ENCODE peak calls at places on chromosomes 11 and 22, in ten cellular contexts. X, O, M, T, W, N, R, B, U and F are unnamed samples.

GRCh38 chr11:131749100-131749499 is 378.7 kb downstream of the NTM start:
- DNase-seq in X (no peak), O (no peak), M (no peak), T (peak; percentile 88), W (no peak), N (no peak), R (no peak), B (no peak), U (no peak), F (no peak)

GRCh38 chr11:119029340-119030028 is 1.2 kb downstream of the SLC37A4 start:
- DNase-seq in X (no peak), O (peak; percentile 87), M (no peak), T (no peak), W (no peak), N (no peak), R (peak; percentile 78), B (peak; percentile 63), U (peak; percentile 93), F (peak; percentile 59)

GRCh38 chr11:34510673-34511072 is 2.9 kb downstream of the ELF5 start:
- DNase-seq in X (no peak), O (no peak), M (no peak), T (no peak), W (no peak), N (no peak), R (no peak), B (no peak), U (no peak), F (no peak)

GRCh38 chr11:104127828-104128227 is 36.1 kb downstream of the PDGFD start:
- DNase-seq in X (no peak), O (no peak), M (no peak), T (no peak), W (no peak), N (no peak), R (no peak), B (no peak), U (no peak), F (no peak)

GRCh38 chr11:31246451-31247165 is 122.9 kb downstream of the DCDC1 start:
- DNase-seq in X (no peak), O (no peak), M (no peak), T (no peak), W (no peak), N (no peak), R (no peak), B (no peak), U (no peak), F (no peak)

GRCh38 chr22:40024201-40025061 is 29.7 kb downstream of the FAM83F start:
- DNase-seq in X (peak; percentile 24), O (peak; percentile 82), M (no peak), T (peak; percentile 39), W (peak; percentile 93), N (no peak), R (peak; percentile 81), B (peak; percentile 74), U (peak; percentile 54), F (peak; percentile 90)

GRCh38 chr11:104259121-104259610 is 95.2 kb upstream of the PDGFD start:
- DNase-seq in X (no peak), O (no peak), M (no peak), T (no peak), W (no peak), N (no peak), R (no peak), B (no peak), U (no peak), F (no peak)

GRCh38 chr22:21951931-21952465 is 650 bp downstream of the PPM1F start:
- DNase-seq in X (no peak), O (peak; percentile 44), M (no peak), T (peak; percentile 51), W (peak; percentile 74), N (no peak), R (peak; percentile 57), B (peak; percentile 82), U (no peak), F (peak; percentile 91)

GRCh38 chr11:110565344-110565684 is 135.6 kb downstream of the FDX1 start:
- DNase-seq in X (peak; percentile 16), O (no peak), M (no peak), T (no peak), W (peak; percentile 69), N (no peak), R (no peak), B (no peak), U (peak; percentile 18), F (no peak)

GRCh38 chr11:125952973-125953372 is 7.1 kb downstream of the VSIG10L2 start:
- DNase-seq in X (no peak), O (peak; percentile 69), M (no peak), T (no peak), W (no peak), N (no peak), R (peak; percentile 51), B (peak; percentile 92), U (no peak), F (peak; percentile 70)

GRCh38 chr22:31185056-31185455 is 25.1 kb downstream of the RNF185 start:
- DNase-seq in X (no peak), O (no peak), M (no peak), T (no peak), W (no peak), N (no peak), R (no peak), B (no peak), U (no peak), F (no peak)

GRCh38 chr11:2797181-2797711 is 88.3 kb downstream of the CDKN1C start:
- DNase-seq in X (no peak), O (peak; percentile 5), M (peak; percentile 74), T (no peak), W (no peak), N (peak; percentile 46), R (peak; percentile 19), B (peak; percentile 45), U (no peak), F (peak; percentile 70)

GRCh38 chr22:27629908-27630733 is 171.4 kb downstream of the MN1 start:
- DNase-seq in X (no peak), O (no peak), M (no peak), T (no peak), W (no peak), N (no peak), R (no peak), B (no peak), U (no peak), F (no peak)

DNA sequence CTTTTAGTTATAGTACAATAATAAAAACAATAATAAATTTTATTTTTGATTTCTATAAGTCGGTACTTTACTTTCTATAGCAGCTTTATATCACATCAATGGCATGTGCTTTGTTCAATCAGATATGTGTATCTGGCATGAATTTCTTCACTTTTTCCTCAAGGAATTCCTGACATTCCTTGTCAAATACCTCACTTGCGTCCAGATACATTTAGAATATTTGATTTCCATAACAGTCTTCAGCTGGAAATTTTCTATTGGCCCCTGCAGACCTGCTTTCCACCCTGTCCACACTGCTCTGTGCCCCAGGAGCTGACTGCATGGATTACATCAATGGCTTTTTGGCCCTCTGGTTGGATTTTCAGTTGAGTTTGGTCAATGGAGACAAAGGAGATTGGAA is 93.2 kb downstream of the FAR1 start:
- DNase-seq in X (no peak), O (no peak), M (no peak), T (peak; percentile 10), W (no peak), N (no peak), R (no peak), B (no peak), U (no peak), F (no peak)
- TF ChIP-seq POLR2AphosphoS5 in X (no peak), O (no peak), M (no peak), T (no peak), W (no peak), N (no peak), R (no peak), B (no peak), U (no peak), F (no peak)

DNA sequence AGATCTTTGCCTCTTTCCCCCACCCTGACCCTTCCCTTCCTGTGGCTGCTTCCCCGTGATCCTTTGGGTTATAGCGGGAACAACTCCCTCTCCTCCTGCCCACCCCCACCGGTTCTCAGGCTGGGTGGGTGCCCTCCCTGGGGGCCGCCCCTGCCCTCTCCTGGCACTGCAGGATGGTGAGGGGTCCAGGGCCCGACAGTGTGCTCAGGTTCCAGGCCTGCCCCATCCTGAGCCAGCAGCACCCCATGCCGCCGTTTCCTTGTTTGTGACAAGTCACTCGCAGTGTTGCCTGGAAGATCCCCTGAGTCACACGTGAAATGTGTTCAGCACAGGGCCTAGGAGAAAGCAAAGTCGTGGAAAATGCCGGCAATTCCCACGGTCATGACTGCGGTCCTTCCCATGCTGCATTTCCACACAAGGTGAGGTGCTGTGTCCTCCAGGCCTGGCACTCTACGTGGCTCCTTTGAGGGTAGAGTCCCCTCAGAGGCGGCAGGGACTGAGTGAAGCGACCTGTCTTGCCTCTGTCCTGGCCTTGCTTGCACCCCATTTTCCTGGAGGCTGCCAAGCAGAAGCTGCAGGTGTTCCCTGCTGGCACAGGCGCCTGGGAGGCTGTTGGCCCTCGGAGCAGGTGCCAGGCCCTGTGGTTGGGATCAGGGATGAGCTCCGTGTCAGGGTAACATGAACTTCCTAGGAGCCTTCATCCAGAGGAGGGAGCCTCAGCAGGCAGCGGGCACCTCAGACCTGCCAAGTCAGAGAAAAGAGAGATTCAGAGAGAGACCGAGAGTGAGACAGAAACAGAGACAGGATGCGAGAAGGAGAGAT is 80.5 kb upstream of the LINC01488 start:
- DNase-seq in X (no peak), O (no peak), M (no peak), T (no peak), W (no peak), N (no peak), R (no peak), B (peak; percentile 53), U (no peak), F (peak; percentile 57)
- H3K27ac ChIP-seq in X (no peak overlapping the region), O (no peak overlapping the region), M (no peak overlapping the region), T (no peak overlapping the region), W (no peak overlapping the region), N (no peak overlapping the region), R (no peak overlapping the region), B (no peak overlapping the region), U (no peak overlapping the region), F (no peak overlapping the region)

DNA sequence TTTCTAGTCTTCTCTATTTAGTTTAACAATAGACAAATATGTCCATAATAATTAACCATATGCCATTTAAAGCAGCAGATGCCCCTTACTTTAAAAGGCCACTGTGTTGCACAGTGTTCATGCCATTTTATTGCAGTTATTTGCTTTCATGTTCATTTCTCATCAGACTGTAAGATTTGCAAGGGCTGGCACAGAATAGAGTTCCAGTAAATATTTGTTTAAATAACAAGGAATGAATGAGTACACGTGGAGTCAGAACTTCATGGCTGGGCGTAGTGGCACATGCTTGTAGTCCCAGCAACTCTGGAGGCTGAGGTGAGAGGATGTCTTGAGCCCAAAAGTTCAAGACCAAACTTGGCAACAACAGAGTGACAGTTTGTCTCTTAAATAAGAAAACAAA is 1228.6 kb downstream of the LRRC4C start:
- DNase-seq in X (no peak), O (no peak), M (no peak), T (no peak), W (no peak), N (no peak), R (no peak), B (no peak), U (no peak), F (no peak)
- TF ChIP-seq CTCF in X (no peak), O (no peak), M (no peak), T (no peak), W (no peak), N (no peak), R (no peak), B (no peak), U (no peak), F (no peak)

DNA sequence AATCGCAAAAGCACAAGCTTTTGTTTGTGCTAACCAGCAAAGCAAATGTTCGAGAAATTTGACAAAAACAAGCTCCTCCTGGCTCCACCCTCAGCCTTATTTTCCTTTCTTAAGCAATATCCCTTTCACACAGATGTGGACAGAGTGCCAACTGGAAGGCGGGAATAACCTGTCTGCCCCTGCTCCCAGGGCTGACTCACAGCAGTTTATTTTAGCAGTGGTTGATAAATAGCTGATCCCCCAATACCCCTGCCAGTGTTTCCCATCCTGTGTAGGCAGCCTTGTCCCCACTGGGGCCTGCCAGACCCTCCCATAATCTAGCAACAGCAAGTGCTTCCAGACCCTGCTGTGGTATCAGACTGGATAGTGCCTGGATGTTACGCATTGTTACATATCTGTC is 53.5 kb downstream of the PARVA start:
- DNase-seq in X (no peak), O (peak; percentile 74), M (no peak), T (peak; percentile 96), W (no peak), N (no peak), R (peak; percentile 72), B (peak; percentile 95), U (peak; percentile 16), F (no peak)
- TF ChIP-seq POLR2AphosphoS5 in X (no peak), O (peak; percentile 45), M (peak; percentile 42), T (no peak), W (no peak), N (peak; percentile 22), R (peak; percentile 78), B (peak; percentile 75), U (no peak), F (no peak)